ENCODE peak calls at places on chromosomes 16 and 17, in five cellular contexts. O, I, U, B and F are unnamed samples.
A peak's percentile ranks its signal among the peaks of the same experiment; 100 is the strongest.

GRCh38 chr16:30068750-30069574 is 3.4 kb downstream of the ALDOA start:
- DNase-seq in O (no peak), I (no peak), U (peak; percentile 61), B (no peak), F (no peak)

GRCh38 chr17:4440690-4441686 is 7.2 kb downstream of the SPNS3 start:
- DNase-seq in O (peak; percentile 32), I (no peak), U (no peak), B (no peak), F (no peak)

GRCh38 chr16:58678716-58679115 is 5.9 kb downstream of the SLC38A7 start:
- DNase-seq in O (no peak), I (no peak), U (no peak), B (no peak), F (no peak)

GRCh38 chr17:7579001-7579838 is at the start of gene CD68:
- DNase-seq in O (peak; percentile 54), I (peak; percentile 80), U (peak; percentile 49), B (peak; percentile 79), F (peak; percentile 49)

GRCh38 chr17:48457080-48457836 is 27.2 kb upstream of the SKAP1 start:
- DNase-seq in O (peak; percentile 30), I (peak; percentile 60), U (peak; percentile 78), B (peak; percentile 17), F (no peak)

GRCh38 chr16:68756250-68757051 is 19.4 kb downstream of the CDH1 start:
- DNase-seq in O (no peak), I (peak; percentile 90), U (peak; percentile 11), B (no peak), F (no peak)

GRCh38 chr17:79075433-79075805 is 795 bp downstream of the ENGASE start:
- DNase-seq in O (no peak), I (no peak), U (peak; percentile 31), B (no peak), F (no peak)

GRCh38 chr16:84458606-84459516 is 45.6 kb downstream of the MEAK7 start:
- DNase-seq in O (peak; percentile 6), I (no peak), U (no peak), B (no peak), F (no peak)

GRCh38 chr17:17669081-17669850 is 12.0 kb upstream of the RAI1 start:
- DNase-seq in O (no peak), I (no peak), U (no peak), B (no peak), F (no peak)

GRCh38 chr17:19299866-19300265 is 62.7 kb downstream of the B9D1 start:
- DNase-seq in O (no peak), I (no peak), U (no peak), B (no peak), F (no peak)

GRCh38 chr17:67544364-67544763 is 167.3 kb downstream of the PITPNC1 start:
- DNase-seq in O (no peak), I (no peak), U (no peak), B (no peak), F (no peak)

GRCh38 chr17:77840156-77840555 is 118.3 kb upstream of the TNRC6C start:
- DNase-seq in O (no peak), I (no peak), U (no peak), B (peak; percentile 68), F (no peak)

GRCh38 chr16:22214893-22215292 is 8.8 kb downstream of the EEF2K start:
- DNase-seq in O (no peak), I (no peak), U (no peak), B (no peak), F (no peak)

GRCh38 chr17:17943281-17943984 is 28.8 kb downstream of the TOM1L2 start:
- DNase-seq in O (no peak), I (no peak), U (no peak), B (no peak), F (no peak)

GRCh38 chr16:48152226-48152625 is 3.6 kb downstream of the ABCC12 start:
- DNase-seq in O (no peak), I (no peak), U (no peak), B (no peak), F (no peak)

GRCh38 chr17:9644910-9645751 is at the start of gene USP43:
- DNase-seq in O (no peak), I (peak; percentile 81), U (peak; percentile 11), B (no peak), F (no peak)

GRCh38 chr17:73759324-73760185 is 115.3 kb upstream of the SDK2 start:
- DNase-seq in O (no peak), I (no peak), U (no peak), B (no peak), F (no peak)

GRCh38 chr16:67917852-67918236 is 13.8 kb downstream of the CTRL start:
- DNase-seq in O (no peak), I (no peak), U (no peak), B (peak; percentile 84), F (no peak)

GRCh38 chr16:67675999-67676398 is 9.4 kb downstream of the C16orf86 start:
- DNase-seq in O (no peak), I (no peak), U (no peak), B (no peak), F (no peak)

GRCh38 chr17:35892091-35892637 is 12.0 kb upstream of the CCL5 start:
- DNase-seq in O (no peak), I (no peak), U (peak; percentile 61), B (peak; percentile 61), F (no peak)

GRCh38 chr16:77057161-77057736 is 133.7 kb upstream of the MON1B start:
- DNase-seq in O (no peak), I (no peak), U (no peak), B (no peak), F (no peak)

GRCh38 chr16:89922477-89922883 is 662 bp upstream of the TUBB3 start:
- DNase-seq in O (peak; percentile 69), I (peak; percentile 66), U (no peak), B (peak; percentile 98), F (peak; percentile 50)

GRCh38 chr16:23575834-23576233 is 18.3 kb downstream of the UBFD1 start:
- DNase-seq in O (no peak), I (no peak), U (no peak), B (no peak), F (no peak)

GRCh38 chr17:35084987-35085386 is 21.5 kb upstream of the RFFL start:
- DNase-seq in O (no peak), I (no peak), U (no peak), B (peak; percentile 59), F (no peak)

GRCh38 chr16:2948807-2949704 is 15.0 kb upstream of the KREMEN2 start:
- DNase-seq in O (no peak), I (no peak), U (no peak), B (no peak), F (no peak)

GRCh38 chr17:45719335-45720071 is 64.6 kb upstream of the CRHR1 start:
- DNase-seq in O (no peak), I (no peak), U (no peak), B (peak; percentile 80), F (no peak)

GRCh38 chr17:4497101-4497824 is 1.4 kb upstream of the SPNS2 start:
- DNase-seq in O (no peak), I (no peak), U (no peak), B (no peak), F (no peak)

GRCh38 chr16:75624921-75625334 is 1.8 kb upstream of the ADAT1 start:
- DNase-seq in O (no peak), I (no peak), U (no peak), B (no peak), F (no peak)

GRCh38 chr16:75627856-75628255 is 4.8 kb upstream of the ADAT1 start:
- DNase-seq in O (no peak), I (no peak), U (no peak), B (peak; percentile 38), F (no peak)

GRCh38 chr16:75628351-75628750 is 5.3 kb upstream of the ADAT1 start:
- DNase-seq in O (no peak), I (no peak), U (no peak), B (no peak), F (no peak)

GRCh38 chr16:75629132-75629531 is 6.1 kb upstream of the ADAT1 start:
- DNase-seq in O (no peak), I (no peak), U (no peak), B (no peak), F (no peak)

GRCh38 chr16:75626806-75627205 is 3.7 kb upstream of the ADAT1 start:
- DNase-seq in O (no peak), I (no peak), U (no peak), B (no peak), F (no peak)
- H3K36me3 ChIP-seq in O (no peaks in the 10 kb centered on the region), I (peaks cover 12% of the 10 kb centered on the region), U (peaks cover 35% of the 10 kb centered on the region), B (peaks cover 52% of the 10 kb centered on the region), F (peaks cover 22% of the 10 kb centered on the region)

DNA sequence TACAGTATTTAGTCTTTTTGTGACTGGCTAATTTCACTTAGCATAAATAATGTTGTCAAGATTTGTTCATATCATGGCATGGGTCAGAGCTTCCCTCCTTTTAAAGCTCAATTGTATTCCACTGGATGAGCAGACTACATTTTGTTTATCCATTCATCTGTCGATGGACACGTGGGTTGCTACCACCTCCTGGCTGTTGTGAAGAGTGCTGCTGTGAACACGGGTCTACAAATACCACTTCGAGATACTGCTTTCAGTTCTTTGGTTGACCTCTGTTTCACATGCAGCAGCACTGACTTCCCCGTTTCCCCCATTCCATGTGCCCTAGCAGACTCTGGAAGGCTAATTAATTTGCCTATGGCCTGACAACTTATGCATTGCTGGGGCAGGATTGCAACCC is 285.4 kb downstream of the SHISA9 start:
- DNase-seq in O (no peak), I (no peak), U (no peak), B (no peak), F (no peak)
- TF ChIP-seq CTCF in O (no peak), I (no peak), U (no peak), B (no peak), F (no peak)

GRCh38 chr17:28612936-28613872 is 781 bp downstream of the RSKR start:
- DNase-seq in O (peak; percentile 26), I (peak; percentile 29), U (peak; percentile 45), B (peak; percentile 42), F (no peak)
- H3K36me3 ChIP-seq in O (no peaks in the 10 kb centered on the region), I (peaks cover 20% of the 10 kb centered on the region), U (peaks cover 30% of the 10 kb centered on the region), B (peaks cover 65% of the 10 kb centered on the region), F (peaks cover 28% of the 10 kb centered on the region)

GRCh38 chr16:62018301-62019060 is 17.8 kb downstream of the CDH8 start:
- DNase-seq in O (no peak), I (no peak), U (no peak), B (no peak), F (no peak)

GRCh38 chr16:62022688-62023087 is 13.6 kb downstream of the CDH8 start:
- DNase-seq in O (no peak), I (no peak), U (no peak), B (no peak), F (no peak)

GRCh38 chr16:62021295-62021694 is 14.9 kb downstream of the CDH8 start:
- DNase-seq in O (no peak), I (no peak), U (no peak), B (no peak), F (no peak)
- TF ChIP-seq CTCF in O (no peak), I (no peak), U (no peak), B (no peak), F (no peak)

GRCh38 chr16:53773881-53774280 is 69.9 kb downstream of the FTO start:
- DNase-seq in O (no peak), I (no peak), U (no peak), B (no peak), F (no peak)
- H3K36me3 ChIP-seq in O (no peaks in the 10 kb centered on the region), I (no peaks in the 10 kb centered on the region), U (no peaks in the 10 kb centered on the region), B (no peaks in the 10 kb centered on the region), F (no peaks in the 10 kb centered on the region)